ENCODE peak calls at places on chromosomes 13 and 19, in seven cellular contexts. E, L, F, R, U, W and A are unnamed samples.

GRCh38 chr13:85828094-85828684 is 29.0 kb upstream of the SLITRK6 start:
- DNase-seq in E (no peak), L (no peak), F (peak), R (no peak), U (no peak), W (no peak), A (no peak)

GRCh38 chr13:22243519-22244197 is 572.8 kb downstream of the FGF9 start:
- DNase-seq in E (no peak), L (no peak), F (no peak), R (no peak), U (no peak), W (no peak), A (no peak)

GRCh38 chr13:69704311-69704710 is 403.3 kb upstream of the ATXN8OS start:
- DNase-seq in E (no peak), L (no peak), F (no peak), R (no peak), U (no peak), W (no peak), A (no peak)

GRCh38 chr13:89763011-89763410 is 1584.5 kb upstream of the MIR17HG start:
- DNase-seq in E (no peak), L (no peak), F (no peak), R (no peak), U (no peak), W (no peak), A (no peak)

GRCh38 chr13:27161980-27162379 is 9.6 kb downstream of the USP12 start:
- DNase-seq in E (no peak), L (no peak), F (no peak), R (no peak), U (no peak), W (no peak), A (no peak)

GRCh38 chr13:30868806-30869470 is 37.1 kb upstream of the MEDAG start:
- DNase-seq in E (no peak), L (no peak), F (no peak), R (no peak), U (no peak), W (no peak), A (no peak)

GRCh38 chr19:48698046-48698445 is 2.3 kb downstream of the FUT2 start:
- DNase-seq in E (no peak), L (no peak), F (no peak), R (no peak), U (no peak), W (no peak), A (no peak)

GRCh38 chr19:18118420-18119242 is 21.1 kb downstream of the MAST3 start:
- DNase-seq in E (no peak), L (no peak), F (no peak), R (no peak), U (no peak), W (no peak), A (no peak)

DNA sequence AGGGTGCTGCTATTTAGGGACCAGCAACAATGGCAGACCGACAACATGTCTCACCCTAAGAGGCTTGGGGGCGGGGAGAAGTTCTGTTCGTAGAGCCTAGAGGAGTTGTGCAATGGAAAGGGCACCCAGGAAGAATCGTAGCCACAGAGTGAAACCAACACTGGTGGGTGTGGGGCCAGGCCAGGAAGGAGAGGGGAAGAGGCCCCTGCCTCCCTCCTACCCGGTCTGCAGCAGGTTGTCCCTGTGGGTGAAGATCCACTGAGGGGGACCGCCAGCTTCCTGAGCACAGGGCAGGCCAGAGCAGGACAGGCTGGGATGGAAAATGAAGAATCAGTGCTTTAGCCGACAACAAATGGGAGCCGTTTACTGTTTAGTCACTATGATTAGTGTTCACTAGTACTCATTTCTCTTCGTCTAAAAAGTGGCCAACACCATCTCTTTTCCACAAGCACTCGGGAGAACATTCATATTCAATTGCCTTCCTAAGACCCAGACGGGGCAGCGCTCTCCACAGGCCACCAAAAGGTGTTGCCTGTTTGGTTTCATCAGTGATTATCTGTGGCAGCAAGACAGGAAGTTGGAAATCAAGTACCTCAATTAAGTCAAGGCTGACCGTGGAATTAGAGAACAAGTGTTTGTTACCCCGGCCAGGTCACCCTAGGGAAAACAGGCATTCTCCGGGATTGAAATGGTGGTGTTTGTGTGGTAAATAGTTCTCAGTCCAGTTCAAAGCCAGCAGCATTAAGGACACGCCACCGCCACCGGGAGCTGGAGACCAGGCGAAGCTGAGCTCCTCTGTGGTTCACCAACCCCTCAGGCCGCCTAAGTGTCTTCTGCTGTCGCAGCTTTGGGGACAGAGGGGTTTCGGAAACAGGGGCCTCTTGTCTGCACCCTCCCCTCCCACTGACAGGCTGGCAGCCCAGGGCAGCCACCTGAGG is 1.0 kb upstream of the ATP11A start:
- DNase-seq in E (peak), L (peak), F (no peak), R (no peak), U (peak), W (no peak), A (no peak)
- H3K27ac ChIP-seq in E (peak), L (peak), F (no peak), R (peak), U (peak), W (peak), A (peak)

GRCh38 chr19:10655457-10656312 is 1.5 kb downstream of the ILF3 start:
- DNase-seq in E (no peak), L (no peak), F (no peak), R (no peak), U (no peak), W (no peak), A (no peak)

GRCh38 chr19:10654610-10655456 is 687 bp downstream of the ILF3 start:
- DNase-seq in E (peak), L (peak), F (no peak), R (no peak), U (peak), W (no peak), A (no peak)

GRCh38 chr19:10653482-10653731 is 739 bp upstream of the ILF3 start:
- DNase-seq in E (no peak), L (no peak), F (no peak), R (no peak), U (no peak), W (no peak), A (no peak)

GRCh38 chr19:10651821-10652220 is 2.3 kb upstream of the ILF3 start:
- DNase-seq in E (no peak), L (no peak), F (no peak), R (no peak), U (no peak), W (no peak), A (no peak)

GRCh38 chr19:10653732-10654609 is at the start of gene ILF3:
- DNase-seq in E (peak), L (peak), F (peak), R (peak), U (peak), W (peak), A (peak)
- TF ChIP-seq CTCF in E (no peak), L (no peak), F (no peak), R (no peak), U (peak), W (no peak), A (no peak)

DNA sequence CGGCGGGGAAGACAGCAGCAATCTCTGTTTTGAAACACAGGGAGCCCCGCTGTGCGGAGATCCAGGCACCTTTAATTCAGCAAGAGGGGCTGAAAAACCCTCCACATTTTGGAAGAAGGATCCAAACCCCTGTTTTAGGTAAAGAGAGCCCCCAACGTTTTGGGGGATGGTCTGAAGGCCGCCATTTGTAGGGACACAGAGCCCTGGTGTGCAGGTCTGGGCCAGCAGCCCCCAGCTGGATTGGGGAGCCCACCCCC is 3.5 kb upstream of the HOOK2 start:
- DNase-seq in E (no peak), L (no peak), F (no peak), R (no peak), U (no peak), W (no peak), A (no peak)
- H3K27ac ChIP-seq in E (peak), L (no peak), F (peak), R (peak), U (peak), W (peak), A (peak)

GRCh38 chr19:19214892-19215291 is 3.1 kb downstream of the NCAN start:
- DNase-seq in E (no peak), L (no peak), F (peak), R (no peak), U (no peak), W (no peak), A (no peak)

GRCh38 chr19:19218911-19219310 is 7.2 kb downstream of the NCAN start:
- DNase-seq in E (no peak), L (no peak), F (no peak), R (no peak), U (no peak), W (no peak), A (no peak)

GRCh38 chr19:19213822-19214558 is 2.2 kb downstream of the NCAN start:
- DNase-seq in E (no peak), L (no peak), F (no peak), R (no peak), U (no peak), W (no peak), A (no peak)

GRCh38 chr19:19215792-19216191 is 4.0 kb downstream of the NCAN start:
- DNase-seq in E (no peak), L (no peak), F (no peak), R (no peak), U (no peak), W (no peak), A (no peak)

DNA sequence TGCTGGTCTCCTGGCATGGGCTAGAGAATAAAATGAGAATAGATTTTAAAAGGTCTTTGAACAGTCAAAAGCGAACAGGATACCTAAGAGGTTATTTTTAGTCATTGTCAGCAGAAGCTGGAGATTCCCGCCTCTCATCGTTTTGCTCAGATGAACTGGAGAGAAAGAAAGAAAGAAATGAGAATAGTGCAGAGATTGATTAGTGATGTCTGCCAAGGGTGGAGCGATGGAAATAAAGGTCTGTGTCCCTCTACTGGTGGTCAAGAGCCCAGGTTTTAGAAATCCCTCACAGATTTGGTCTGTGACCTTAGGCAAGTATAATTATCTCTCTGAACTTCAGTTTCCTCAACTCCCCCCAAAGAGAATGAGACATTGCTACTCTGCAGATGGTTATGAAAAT is 5.4 kb downstream of the NCAN start:
- DNase-seq in E (no peak), L (no peak), F (no peak), R (no peak), U (no peak), W (no peak), A (no peak)
- TF ChIP-seq CTCF in E (no peak), L (no peak), F (no peak), R (no peak), U (no peak), W (no peak), A (no peak)

GRCh38 chr19:22831211-22831610 is 880 bp upstream of the ZNF723 start:
- DNase-seq in E (no peak), L (no peak), F (no peak), R (no peak), U (no peak), W (no peak), A (no peak)
- H3K27ac ChIP-seq in E (no peak), L (no peak), F (no peak), R (no peak), U (no peak), W (no peak), A (no peak)

DNA sequence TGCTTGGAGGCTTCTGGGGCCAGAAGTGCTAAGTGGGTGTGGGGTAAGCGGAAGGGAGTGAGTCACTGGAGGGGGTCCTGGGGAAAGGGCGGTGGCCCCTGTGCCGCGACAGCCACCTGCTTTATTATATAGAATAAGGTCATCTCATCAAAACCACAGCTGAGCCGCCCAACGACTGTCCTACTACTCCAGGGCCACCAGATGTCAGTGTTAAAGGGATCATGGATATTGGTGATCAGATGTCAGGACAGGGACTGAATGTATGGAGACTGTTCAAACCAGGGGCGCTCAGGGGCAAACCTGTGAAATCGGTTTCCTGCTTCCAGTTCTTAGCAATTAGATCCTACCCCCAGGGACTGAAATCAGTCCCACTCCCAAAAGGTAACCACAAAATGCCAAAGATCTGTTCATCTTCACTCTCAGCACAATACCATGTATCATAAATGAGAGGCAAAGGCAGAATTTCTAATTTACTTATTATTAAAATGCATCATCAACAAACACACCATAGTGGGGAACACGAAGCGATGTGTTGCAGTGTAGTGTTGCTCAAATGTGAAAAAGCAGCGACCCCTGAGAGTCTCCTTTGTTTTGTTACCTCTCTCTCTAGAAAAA is 24.5 kb downstream of the ARL11 start:
- DNase-seq in E (no peak), L (no peak), F (no peak), R (no peak), U (no peak), W (peak), A (no peak)
- TF ChIP-seq CTCF in E (no peak), L (no peak), F (peak), R (no peak), U (peak), W (peak), A (peak)